ENCODE peak calls at places on chromosomes 12 and 14, in eight cellular contexts. L, P, H, B, E, K, O and D are unnamed samples.

GRCh38 chr14:50082784-50083466 is 33.4 kb downstream of the VCPKMT start:
- DNase-seq in L (no peak), P (no peak), H (no peak), B (no peak), E (peak; percentile 83), K (no peak), O (no peak), D (no peak)

GRCh38 chr14:98252819-98253218 is 1019.2 kb downstream of the BCL11B start:
- DNase-seq in L (no peak), P (no peak), H (no peak), B (no peak), E (no peak), K (no peak), O (no peak), D (no peak)

GRCh38 chr12:94149781-94150482 is 1.6 kb downstream of the PLXNC1 start:
- DNase-seq in L (peak; percentile 35), P (peak; percentile 52), H (peak; percentile 66), B (no peak), E (no peak), K (peak; percentile 6), O (no peak), D (no peak)

GRCh38 chr12:53714004-53714403 is 13.2 kb downstream of the CALCOCO1 start:
- DNase-seq in L (no peak), P (no peak), H (no peak), B (no peak), E (no peak), K (no peak), O (no peak), D (no peak)

GRCh38 chr14:96092936-96093335 is 53.8 kb downstream of the C14orf132 start:
- DNase-seq in L (no peak), P (no peak), H (no peak), B (no peak), E (no peak), K (no peak), O (no peak), D (no peak)

GRCh38 chr12:45666452-45667215 is 62.9 kb upstream of the ARID2 start:
- DNase-seq in L (no peak), P (no peak), H (no peak), B (no peak), E (no peak), K (no peak), O (no peak), D (no peak)

GRCh38 chr12:27851311-27851710 is 71.3 kb upstream of the MANSC4 start:
- DNase-seq in L (no peak), P (no peak), H (no peak), B (no peak), E (no peak), K (no peak), O (no peak), D (no peak)

GRCh38 chr12:129304532-129304931 is 451.3 kb downstream of the GLT1D1 start:
- DNase-seq in L (no peak), P (no peak), H (peak; percentile 49), B (no peak), E (no peak), K (no peak), O (no peak), D (no peak)

GRCh38 chr12:42961395-42961794 is 371.8 kb upstream of the PRICKLE1 start:
- DNase-seq in L (no peak), P (no peak), H (no peak), B (no peak), E (no peak), K (peak; percentile 86), O (no peak), D (no peak)